ENCODE peak calls at places on chromosomes 2 and 18, in nine cellular contexts. One of them, this sample, is unnamed.

GRCh38 chr2:207385903-207386302 is 143.9 kb upstream of the CREB1 start:
- DNase-seq in cardiac fibroblast: peak
- DNase-seq in right lobe of liver: no peak
- DNase-seq in stomach: no peak
- DNase-seq in IMR-90: peak
- DNase-seq in aorta: no peak
- DNase-seq in neuronal stem cell: no peak
- DNase-seq in astrocyte of the spinal cord: peak
- DNase-seq in foreskin fibroblast: peak
- DNase-seq in this sample: peak

GRCh38 chr2:46309052-46309953 is 12.1 kb downstream of the EPAS1 start:
- DNase-seq in cardiac fibroblast: peak
- DNase-seq in right lobe of liver: no peak
- DNase-seq in stomach: no peak
- DNase-seq in IMR-90: peak
- DNase-seq in aorta: no peak
- DNase-seq in neuronal stem cell: no peak
- DNase-seq in astrocyte of the spinal cord: no peak
- DNase-seq in foreskin fibroblast: peak
- DNase-seq in this sample: peak

GRCh38 chr18:43681661-43682060 is 404.4 kb upstream of the SYT4 start:
- DNase-seq in cardiac fibroblast: no peak
- DNase-seq in right lobe of liver: no peak
- DNase-seq in stomach: no peak
- DNase-seq in IMR-90: no peak
- DNase-seq in aorta: no peak
- DNase-seq in neuronal stem cell: no peak
- DNase-seq in astrocyte of the spinal cord: no peak
- DNase-seq in foreskin fibroblast: no peak
- DNase-seq in this sample: no peak

GRCh38 chr2:3313845-3314375 is 63.7 kb downstream of the EIPR1 start:
- DNase-seq in cardiac fibroblast: peak
- DNase-seq in right lobe of liver: no peak
- DNase-seq in stomach: no peak
- DNase-seq in IMR-90: no peak
- DNase-seq in aorta: peak
- DNase-seq in neuronal stem cell: no peak
- DNase-seq in astrocyte of the spinal cord: no peak
- DNase-seq in foreskin fibroblast: peak
- DNase-seq in this sample: no peak

GRCh38 chr2:170486730-170487129 is 228.4 kb upstream of the SP5 start:
- DNase-seq in cardiac fibroblast: no peak
- DNase-seq in right lobe of liver: no peak
- DNase-seq in stomach: no peak
- DNase-seq in IMR-90: no peak
- DNase-seq in aorta: no peak
- DNase-seq in neuronal stem cell: no peak
- DNase-seq in astrocyte of the spinal cord: no peak
- DNase-seq in foreskin fibroblast: no peak
- DNase-seq in this sample: no peak

GRCh38 chr2:95268208-95269035 is 5.8 kb upstream of the PROM2 start:
- DNase-seq in cardiac fibroblast: no peak
- DNase-seq in right lobe of liver: no peak
- DNase-seq in stomach: peak
- DNase-seq in IMR-90: no peak
- DNase-seq in aorta: peak
- DNase-seq in neuronal stem cell: no peak
- DNase-seq in astrocyte of the spinal cord: no peak
- DNase-seq in foreskin fibroblast: no peak
- DNase-seq in this sample: no peak

GRCh38 chr2:10307561-10308156 is 5.0 kb downstream of the HPCAL1 start:
- DNase-seq in cardiac fibroblast: peak
- DNase-seq in right lobe of liver: no peak
- DNase-seq in stomach: peak
- DNase-seq in IMR-90: no peak
- DNase-seq in aorta: no peak
- DNase-seq in neuronal stem cell: no peak
- DNase-seq in astrocyte of the spinal cord: no peak
- DNase-seq in foreskin fibroblast: no peak
- DNase-seq in this sample: no peak

GRCh38 chr2:101802329-101802728 is 104.8 kb downstream of the MAP4K4 start:
- DNase-seq in cardiac fibroblast: no peak
- DNase-seq in right lobe of liver: no peak
- DNase-seq in stomach: peak
- DNase-seq in IMR-90: no peak
- DNase-seq in aorta: no peak
- DNase-seq in neuronal stem cell: no peak
- DNase-seq in astrocyte of the spinal cord: no peak
- DNase-seq in foreskin fibroblast: no peak
- DNase-seq in this sample: no peak

GRCh38 chr2:182636694-182637093 is 79.4 kb upstream of the DNAJC10 start:
- DNase-seq in cardiac fibroblast: no peak
- DNase-seq in right lobe of liver: no peak
- DNase-seq in stomach: no peak
- DNase-seq in IMR-90: no peak
- DNase-seq in aorta: no peak
- DNase-seq in neuronal stem cell: peak
- DNase-seq in astrocyte of the spinal cord: no peak
- DNase-seq in foreskin fibroblast: no peak
- DNase-seq in this sample: no peak

GRCh38 chr18:63298393-63299015 is 21.1 kb downstream of the BCL2 start:
- DNase-seq in cardiac fibroblast: no peak
- DNase-seq in right lobe of liver: no peak
- DNase-seq in stomach: no peak
- DNase-seq in IMR-90: no peak
- DNase-seq in aorta: no peak
- DNase-seq in neuronal stem cell: no peak
- DNase-seq in astrocyte of the spinal cord: no peak
- DNase-seq in foreskin fibroblast: no peak
- DNase-seq in this sample: no peak

GRCh38 chr2:101818531-101819451 is 121.3 kb downstream of the MAP4K4 start:
- DNase-seq in cardiac fibroblast: no peak
- DNase-seq in right lobe of liver: no peak
- DNase-seq in stomach: no peak
- DNase-seq in IMR-90: peak
- DNase-seq in aorta: no peak
- DNase-seq in neuronal stem cell: no peak
- DNase-seq in astrocyte of the spinal cord: peak
- DNase-seq in foreskin fibroblast: peak
- DNase-seq in this sample: no peak

GRCh38 chr2:240839152-240840143 is 19.4 kb upstream of the KIF1A start:
- DNase-seq in cardiac fibroblast: peak
- DNase-seq in right lobe of liver: no peak
- DNase-seq in stomach: no peak
- DNase-seq in IMR-90: peak
- DNase-seq in aorta: no peak
- DNase-seq in neuronal stem cell: no peak
- DNase-seq in astrocyte of the spinal cord: no peak
- DNase-seq in foreskin fibroblast: peak
- DNase-seq in this sample: no peak

GRCh38 chr2:242031481-242032019 is 162.0 kb downstream of the RTP5 start:
- DNase-seq in cardiac fibroblast: peak
- DNase-seq in right lobe of liver: no peak
- DNase-seq in stomach: no peak
- DNase-seq in IMR-90: peak
- DNase-seq in aorta: no peak
- DNase-seq in neuronal stem cell: no peak
- DNase-seq in astrocyte of the spinal cord: peak
- DNase-seq in foreskin fibroblast: peak
- DNase-seq in this sample: peak

GRCh38 chr2:184685999-184686841 is 87.9 kb downstream of the ZNF804A start:
- DNase-seq in cardiac fibroblast: peak
- DNase-seq in right lobe of liver: no peak
- DNase-seq in stomach: no peak
- DNase-seq in IMR-90: no peak
- DNase-seq in aorta: peak
- DNase-seq in neuronal stem cell: no peak
- DNase-seq in astrocyte of the spinal cord: peak
- DNase-seq in foreskin fibroblast: no peak
- DNase-seq in this sample: peak

GRCh38 chr2:216696751-216697560 is 1.6 kb upstream of the IGFBP5 start:
- DNase-seq in cardiac fibroblast: peak
- DNase-seq in right lobe of liver: no peak
- DNase-seq in stomach: no peak
- DNase-seq in IMR-90: peak
- DNase-seq in aorta: no peak
- DNase-seq in neuronal stem cell: no peak
- DNase-seq in astrocyte of the spinal cord: peak
- DNase-seq in foreskin fibroblast: no peak
- DNase-seq in this sample: no peak

GRCh38 chr2:45905643-45905969 is 254.1 kb downstream of the PRKCE start:
- DNase-seq in cardiac fibroblast: no peak
- DNase-seq in right lobe of liver: no peak
- DNase-seq in stomach: no peak
- DNase-seq in IMR-90: no peak
- DNase-seq in aorta: no peak
- DNase-seq in neuronal stem cell: no peak
- DNase-seq in astrocyte of the spinal cord: no peak
- DNase-seq in foreskin fibroblast: no peak
- DNase-seq in this sample: no peak

GRCh38 chr2:227324671-227325055 is 388 bp upstream of the MFF start:
- DNase-seq in cardiac fibroblast: no peak
- DNase-seq in right lobe of liver: no peak
- DNase-seq in stomach: no peak
- DNase-seq in IMR-90: peak
- DNase-seq in aorta: no peak
- DNase-seq in neuronal stem cell: no peak
- DNase-seq in astrocyte of the spinal cord: no peak
- DNase-seq in foreskin fibroblast: peak
- DNase-seq in this sample: no peak

GRCh38 chr2:227323818-227324217 is 1.2 kb upstream of the MFF start:
- DNase-seq in cardiac fibroblast: no peak
- DNase-seq in right lobe of liver: no peak
- DNase-seq in stomach: no peak
- DNase-seq in IMR-90: no peak
- DNase-seq in aorta: no peak
- DNase-seq in neuronal stem cell: no peak
- DNase-seq in astrocyte of the spinal cord: no peak
- DNase-seq in foreskin fibroblast: no peak
- DNase-seq in this sample: no peak

GRCh38 chr2:227325824-227326195 is 759 bp downstream of the MFF start:
- DNase-seq in cardiac fibroblast: peak
- DNase-seq in right lobe of liver: peak
- DNase-seq in stomach: peak
- DNase-seq in IMR-90: peak
- DNase-seq in aorta: no peak
- DNase-seq in neuronal stem cell: no peak
- DNase-seq in astrocyte of the spinal cord: peak
- DNase-seq in foreskin fibroblast: peak
- DNase-seq in this sample: no peak

GRCh38 chr2:227325056-227325823 is at the start of gene MFF:
- DNase-seq in cardiac fibroblast: peak
- DNase-seq in right lobe of liver: peak
- DNase-seq in stomach: peak
- DNase-seq in IMR-90: peak
- DNase-seq in aorta: peak
- DNase-seq in neuronal stem cell: peak
- DNase-seq in astrocyte of the spinal cord: peak
- DNase-seq in foreskin fibroblast: peak
- DNase-seq in this sample: peak

DNA sequence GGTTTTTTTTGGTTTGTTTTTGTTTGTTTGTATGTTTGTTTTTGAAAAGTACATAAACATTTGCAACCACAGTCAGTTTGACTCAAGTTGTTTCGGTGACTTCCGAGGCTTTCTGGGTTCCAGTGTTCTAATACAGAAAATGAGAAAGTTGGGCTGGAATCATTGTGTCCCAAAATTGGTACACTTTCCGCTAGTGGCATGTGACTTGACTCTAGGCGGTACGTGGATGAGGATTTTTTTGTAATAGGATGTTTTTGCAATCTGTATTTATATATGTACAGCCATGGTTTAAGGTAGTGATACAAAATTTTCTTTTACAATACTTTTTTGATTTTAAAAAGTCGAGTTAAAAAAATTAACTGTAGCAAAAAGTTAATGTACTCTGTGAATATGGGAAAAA is 1.7 kb downstream of the MFF start:
- DNase-seq in cardiac fibroblast: no peak
- DNase-seq in right lobe of liver: no peak
- DNase-seq in stomach: no peak
- DNase-seq in IMR-90: no peak
- DNase-seq in aorta: no peak
- DNase-seq in neuronal stem cell: no peak
- DNase-seq in astrocyte of the spinal cord: no peak
- DNase-seq in foreskin fibroblast: no peak
- DNase-seq in this sample: no peak
- H3K4me3 ChIP-seq in cardiac fibroblast: peak
- H3K4me3 ChIP-seq in right lobe of liver: no peak
- H3K4me3 ChIP-seq in stomach: peak
- H3K4me3 ChIP-seq in IMR-90: peak
- H3K4me3 ChIP-seq in aorta: no peak
- H3K4me3 ChIP-seq in neuronal stem cell: no peak
- H3K4me3 ChIP-seq in astrocyte of the spinal cord: no peak
- H3K4me3 ChIP-seq in foreskin fibroblast: peak
- H3K4me3 ChIP-seq in this sample: peak

DNA sequence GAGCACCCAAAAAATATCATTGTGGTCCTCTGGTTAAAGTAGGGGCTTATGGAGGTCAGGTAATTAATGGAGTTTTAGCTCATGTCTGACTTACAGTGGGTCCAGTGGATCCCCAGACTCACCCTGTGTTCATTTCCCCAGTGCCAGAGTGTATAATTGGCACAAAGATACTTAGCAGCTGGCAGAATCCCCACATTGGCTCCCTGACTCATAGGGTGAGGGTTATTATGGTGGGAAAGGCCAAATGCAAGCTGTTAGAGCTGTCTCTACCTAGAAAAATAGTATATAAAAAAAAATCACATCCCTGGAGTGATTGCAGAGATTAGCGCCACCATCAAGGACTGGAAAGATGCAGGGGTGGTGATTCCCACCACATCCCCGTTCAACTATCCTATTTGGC is 1067.6 kb upstream of the ACVR2A start:
- DNase-seq in cardiac fibroblast: no peak
- DNase-seq in right lobe of liver: no peak
- DNase-seq in stomach: no peak
- DNase-seq in IMR-90: no peak
- DNase-seq in aorta: no peak
- DNase-seq in neuronal stem cell: no peak
- DNase-seq in astrocyte of the spinal cord: peak
- DNase-seq in foreskin fibroblast: no peak
- DNase-seq in this sample: no peak
- H3K4me3 ChIP-seq in cardiac fibroblast: no peak
- H3K4me3 ChIP-seq in right lobe of liver: no peak
- H3K4me3 ChIP-seq in stomach: no peak
- H3K4me3 ChIP-seq in IMR-90: no peak
- H3K4me3 ChIP-seq in aorta: no peak
- H3K4me3 ChIP-seq in neuronal stem cell: no peak
- H3K4me3 ChIP-seq in astrocyte of the spinal cord: no peak
- H3K4me3 ChIP-seq in foreskin fibroblast: no peak
- H3K4me3 ChIP-seq in this sample: no peak

GRCh38 chr2:164560181-164560792 is 61.0 kb downstream of the GRB14 start:
- DNase-seq in cardiac fibroblast: peak
- DNase-seq in right lobe of liver: no peak
- DNase-seq in stomach: no peak
- DNase-seq in IMR-90: peak
- DNase-seq in aorta: no peak
- DNase-seq in neuronal stem cell: peak
- DNase-seq in astrocyte of the spinal cord: peak
- DNase-seq in foreskin fibroblast: peak
- DNase-seq in this sample: no peak
- H3K4me3 ChIP-seq in cardiac fibroblast: no peak
- H3K4me3 ChIP-seq in right lobe of liver: no peak
- H3K4me3 ChIP-seq in stomach: no peak
- H3K4me3 ChIP-seq in IMR-90: no peak
- H3K4me3 ChIP-seq in aorta: peak
- H3K4me3 ChIP-seq in neuronal stem cell: no peak
- H3K4me3 ChIP-seq in astrocyte of the spinal cord: no peak
- H3K4me3 ChIP-seq in foreskin fibroblast: no peak
- H3K4me3 ChIP-seq in this sample: no peak

GRCh38 chr18:7565677-7566076 is 1.4 kb upstream of the PTPRM start:
- DNase-seq in cardiac fibroblast: no peak
- DNase-seq in right lobe of liver: no peak
- DNase-seq in stomach: no peak
- DNase-seq in IMR-90: no peak
- DNase-seq in aorta: no peak
- DNase-seq in neuronal stem cell: no peak
- DNase-seq in astrocyte of the spinal cord: no peak
- DNase-seq in foreskin fibroblast: no peak
- DNase-seq in this sample: no peak
- H3K4me3 ChIP-seq in cardiac fibroblast: no peak
- H3K4me3 ChIP-seq in right lobe of liver: no peak
- H3K4me3 ChIP-seq in stomach: peak
- H3K4me3 ChIP-seq in IMR-90: no peak
- H3K4me3 ChIP-seq in aorta: no peak
- H3K4me3 ChIP-seq in neuronal stem cell: no peak
- H3K4me3 ChIP-seq in astrocyte of the spinal cord: no peak
- H3K4me3 ChIP-seq in foreskin fibroblast: peak
- H3K4me3 ChIP-seq in this sample: no peak

This sample was measured in skeletal muscle cell.